ENCODE peak calls at places on chromosomes 1 and 21, in ten cellular contexts. I, X, J, R, K, M, W, S, F and L are unnamed samples. For H3K36me3, the result is how much of the 10 kb centered on the place peaks cover.

GRCh38 chr21:32248616-32249550 is 30.0 kb downstream of the MIS18A start:
- DNase-seq in R (no peak), X (no peak), F (peak), W (no peak), I (no peak), S (no peak), K (no peak), J (no peak), M (no peak), L (no peak)

GRCh38 chr1:209727286-209727685 is 22.6 kb downstream of the HSD11B1 start:
- DNase-seq in F (no peak), M (no peak), K (no peak), R (no peak), I (no peak), W (no peak), J (no peak), X (no peak), S (no peak), L (no peak)

GRCh38 chr1:207803678-207804077 is 51.8 kb downstream of the CD46 start:
- DNase-seq in K (peak), S (no peak), W (no peak), I (no peak), M (no peak), J (no peak), R (no peak), X (no peak), F (no peak), L (peak)

GRCh38 chr1:44775930-44776748 is 799 bp downstream of the RPS8 start:
- DNase-seq in J (no peak), F (no peak), M (peak), X (no peak), W (peak), I (peak), K (no peak), R (no peak), S (no peak), L (no peak)

GRCh38 chr1:1067284-1068076 is 6.6 kb downstream of the RNF223 start:
- DNase-seq in W (peak), S (no peak), R (no peak), J (peak), F (no peak), K (no peak), M (no peak), I (peak), X (no peak), L (no peak)

GRCh38 chr1:187078321-187078720 is 249.6 kb downstream of the PLA2G4A start:
- DNase-seq in F (no peak), R (no peak), M (no peak), S (no peak), I (no peak), X (no peak), J (no peak), K (no peak), W (no peak), L (no peak)

GRCh38 chr1:151981178-151981525 is 12.5 kb downstream of the S100A10 start:
- DNase-seq in M (no peak), F (no peak), W (no peak), I (no peak), X (no peak), R (no peak), K (no peak), J (no peak), S (no peak), L (no peak)

GRCh38 chr1:62325076-62325475 is 5.8 kb upstream of the KANK4 start:
- DNase-seq in F (peak), W (no peak), J (no peak), K (no peak), M (no peak), I (no peak), S (no peak), X (no peak), R (no peak), L (no peak)

GRCh38 chr1:111422546-111423391 is 4.8 kb downstream of the OVGP1 start:
- DNase-seq in S (no peak), X (no peak), I (peak), K (peak), W (peak), J (peak), M (peak), F (peak), R (no peak), L (no peak)

GRCh38 chr21:45357436-45358260 is 47.3 kb upstream of the COL18A1 start:
- DNase-seq in R (no peak), X (peak), J (peak), W (peak), S (no peak), I (peak), M (peak), K (no peak), F (no peak), L (no peak)

GRCh38 chr1:226660410-226661182 is 78.5 kb downstream of the ITPKB start:
- DNase-seq in I (no peak), F (no peak), W (no peak), J (no peak), X (peak), M (no peak), S (no peak), R (no peak), K (no peak), L (no peak)

GRCh38 chr1:110636149-110636935 is 30.2 kb upstream of the KCNA2 start:
- DNase-seq in M (peak), R (no peak), I (no peak), J (no peak), X (no peak), F (no peak), K (no peak), S (no peak), W (peak), L (no peak)

GRCh38 chr1:117015701-117016100 is 14.1 kb downstream of the CD101 start:
- DNase-seq in X (no peak), I (no peak), R (no peak), F (no peak), W (no peak), K (no peak), J (no peak), M (no peak), S (no peak), L (no peak)

DNA sequence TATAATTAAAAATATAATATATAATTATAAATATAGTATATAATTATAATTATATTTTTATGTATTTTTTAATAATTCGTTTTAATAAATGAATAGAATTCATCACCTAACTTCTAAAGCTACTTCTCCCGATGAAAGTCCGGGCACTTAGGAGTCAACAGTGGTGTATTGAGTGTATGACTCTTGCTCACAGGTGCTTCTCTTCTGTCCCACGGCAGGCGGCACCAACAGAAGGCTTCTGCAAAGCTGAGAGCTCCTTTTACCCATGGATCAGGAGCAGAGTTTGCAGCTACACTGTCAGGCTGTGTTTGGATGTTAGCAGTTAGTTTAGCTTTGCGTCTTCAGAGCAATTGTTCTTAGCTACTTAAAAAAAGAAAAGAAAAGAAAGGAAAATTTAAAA is 122.4 kb downstream of the LIPI start:
- DNase-seq in S (no peak), F (no peak), K (no peak), X (no peak), M (no peak), W (no peak), J (no peak), I (no peak), R (no peak), L (no peak)
- H3K36me3 ChIP-seq in S (under half), F (under half), K (under half), X (under half), M (under half), W (under half), J (under half), I (under half), R (under half), L (under half)

GRCh38 chr1:11099310-11100148 is at the start of gene EXOSC10:
- DNase-seq in W (peak), I (peak), K (peak), J (peak), S (peak), X (peak), R (peak), M (peak), F (peak), L (peak)
- TF ChIP-seq POLR2A in W (peak), I (peak), K (peak), J (no peak), S (peak), X (peak), R (peak), M (peak), F (peak), L (peak)

DNA sequence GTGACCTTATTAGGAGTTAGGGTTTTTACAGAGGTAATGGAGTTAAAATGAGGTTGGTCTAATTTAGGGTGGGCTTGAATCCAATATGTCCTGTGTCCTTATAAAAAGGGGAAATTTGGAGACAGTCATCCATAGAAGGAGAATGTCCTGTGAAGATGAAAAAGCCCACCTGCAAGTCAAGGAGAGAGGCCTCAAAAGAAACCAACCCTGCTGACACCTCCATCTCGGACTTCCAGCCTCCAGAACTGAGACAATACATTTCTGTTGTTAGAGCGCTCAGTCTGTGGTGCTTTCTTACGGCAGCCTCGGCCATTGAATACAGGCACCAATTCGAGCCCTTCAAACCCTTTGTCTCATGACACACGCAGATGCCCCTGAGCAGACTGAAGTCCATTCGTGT is 43.8 kb downstream of the ACTA1 start:
- DNase-seq in X (no peak), M (no peak), R (no peak), F (no peak), K (no peak), J (no peak), S (no peak), I (no peak), W (no peak), L (no peak)
- H3K36me3 ChIP-seq in X (under half), M (under half), R (under half), F (under half), K (under half), J (under half), S (under half), I (under half), W (under half), L (under half)

GRCh38 chr1:92485374-92486250 is 1.1 kb downstream of the GFI1 start:
- DNase-seq in I (peak), F (no peak), S (no peak), K (no peak), X (no peak), J (peak), R (peak), M (peak), W (peak), L (no peak)

GRCh38 chr1:92484171-92484471 is 2.6 kb downstream of the GFI1 start:
- DNase-seq in W (no peak), J (no peak), F (no peak), M (no peak), S (no peak), I (no peak), R (no peak), X (no peak), K (no peak), L (no peak)

GRCh38 chr1:92486251-92487077 is at the start of gene GFI1:
- DNase-seq in K (no peak), M (peak), S (no peak), W (peak), F (no peak), R (peak), I (peak), J (peak), X (no peak), L (no peak)

GRCh38 chr1:92483442-92484170 is 3.1 kb downstream of the GFI1 start:
- DNase-seq in J (no peak), X (no peak), S (no peak), I (peak), R (no peak), W (peak), M (peak), F (no peak), K (no peak), L (no peak)

DNA sequence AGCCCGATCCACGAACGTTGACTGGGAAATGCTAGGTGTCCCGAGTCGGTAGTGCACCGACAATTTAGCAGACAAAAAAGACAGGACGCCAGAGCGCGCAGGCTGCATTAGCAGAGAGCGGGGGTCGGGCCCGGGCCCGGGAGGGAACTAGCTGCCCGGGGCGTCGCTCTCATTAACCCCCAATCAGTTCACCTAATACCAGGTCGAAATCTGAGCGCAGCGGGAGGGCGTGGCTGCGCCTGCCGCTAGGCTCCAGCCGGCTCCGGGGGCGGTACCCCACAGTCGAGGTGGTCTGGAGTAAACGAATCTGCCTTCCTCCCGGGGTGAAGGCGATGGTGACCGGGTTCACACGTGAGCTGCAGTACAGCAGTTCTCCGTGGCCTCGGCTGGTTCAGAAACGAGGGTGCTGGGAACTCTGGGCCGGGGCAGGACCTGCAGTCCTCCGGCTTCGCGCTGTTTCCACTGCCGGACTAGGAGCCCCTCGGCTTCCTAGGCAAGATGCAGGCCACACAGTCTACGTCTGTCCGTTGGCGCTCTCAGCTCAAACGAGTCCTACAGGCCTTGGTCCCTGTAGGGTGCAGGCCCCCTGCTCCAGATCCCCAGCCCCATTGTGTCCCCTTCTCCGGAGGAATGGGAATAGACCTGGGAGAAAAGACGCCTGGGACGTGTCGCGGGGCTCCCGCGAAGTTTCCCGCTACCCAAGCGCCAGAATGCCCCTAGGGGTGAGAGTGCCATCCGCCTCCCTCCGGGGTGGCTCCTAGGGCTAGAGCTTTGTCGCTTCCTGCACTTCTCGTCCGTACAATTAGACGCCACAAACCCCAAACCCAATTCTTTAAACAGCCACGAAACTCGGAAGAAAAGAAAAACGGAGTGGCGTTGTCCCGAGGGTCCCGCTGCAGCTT is 2.0 kb downstream of the GFI1 start:
- DNase-seq in X (no peak), I (peak), R (peak), J (peak), M (peak), S (no peak), W (peak), K (no peak), F (no peak), L (no peak)
- TF ChIP-seq POLR2A in X (no peak), I (no peak), R (no peak), J (no peak), M (no peak), S (no peak), W (no peak), K (no peak), F (no peak), L (no peak)

DNA sequence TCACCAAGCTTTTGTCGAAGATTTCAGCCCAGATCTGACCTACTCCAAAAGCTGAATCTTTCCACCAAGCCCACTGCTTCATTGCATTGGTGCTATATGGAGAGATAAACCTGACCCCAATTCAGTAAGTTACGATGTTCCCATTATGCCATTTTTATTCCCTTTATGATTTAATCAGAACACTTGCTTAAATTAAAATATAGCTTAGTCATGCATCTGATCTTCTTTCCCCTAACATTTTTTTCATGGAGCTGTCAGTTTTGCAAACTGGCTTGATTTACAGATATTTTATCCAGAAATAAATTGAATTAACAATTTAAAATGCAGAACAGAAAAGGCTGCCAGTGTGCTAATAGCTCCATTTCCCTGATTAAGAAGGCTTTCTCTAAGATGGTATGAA is 503.5 kb upstream of the C1orf87 start:
- DNase-seq in F (no peak), X (no peak), S (no peak), M (no peak), K (no peak), R (no peak), I (no peak), J (no peak), W (no peak), L (no peak)
- H3K36me3 ChIP-seq in F (under half), X (under half), S (under half), M (under half), K (under half), R (under half), I (under half), J (under half), W (under half), L (under half)

GRCh38 chr1:147223740-147224615 is 1.2 kb downstream of the FMO5 start:
- DNase-seq in S (no peak), I (no peak), J (no peak), R (no peak), K (no peak), W (no peak), X (no peak), F (no peak), M (no peak), L (no peak)
- TF ChIP-seq POLR2A in S (no peak), I (no peak), J (no peak), R (no peak), K (no peak), W (no peak), X (no peak), F (no peak), M (no peak), L (no peak)

DNA sequence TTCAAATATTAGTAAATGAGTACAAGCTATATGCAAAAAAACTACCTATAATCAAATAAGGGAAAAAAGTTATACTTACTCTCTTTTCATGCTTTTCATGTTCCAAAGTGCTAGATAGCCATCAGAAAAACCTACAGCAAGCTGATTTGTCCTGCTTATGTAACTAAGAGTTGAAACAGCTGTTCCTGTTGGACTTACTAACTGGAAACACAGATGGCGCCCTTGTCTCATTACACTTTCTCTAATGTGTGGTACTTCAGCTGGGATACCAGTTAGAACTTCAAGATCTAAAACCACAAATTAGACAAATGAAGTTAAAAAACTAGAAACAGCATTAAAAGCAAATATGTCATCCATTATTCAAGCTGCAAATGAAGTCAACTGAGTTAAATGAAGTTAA is 24.3 kb downstream of the AHCTF1 start:
- DNase-seq in J (no peak), F (peak), X (peak), R (peak), I (peak), W (peak), M (peak), S (no peak), K (peak), L (no peak)
- H3K36me3 ChIP-seq in J (half or more), F (under half), X (under half), R (half or more), I (under half), W (under half), M (under half), S (under half), K (under half), L (half or more)

DNA sequence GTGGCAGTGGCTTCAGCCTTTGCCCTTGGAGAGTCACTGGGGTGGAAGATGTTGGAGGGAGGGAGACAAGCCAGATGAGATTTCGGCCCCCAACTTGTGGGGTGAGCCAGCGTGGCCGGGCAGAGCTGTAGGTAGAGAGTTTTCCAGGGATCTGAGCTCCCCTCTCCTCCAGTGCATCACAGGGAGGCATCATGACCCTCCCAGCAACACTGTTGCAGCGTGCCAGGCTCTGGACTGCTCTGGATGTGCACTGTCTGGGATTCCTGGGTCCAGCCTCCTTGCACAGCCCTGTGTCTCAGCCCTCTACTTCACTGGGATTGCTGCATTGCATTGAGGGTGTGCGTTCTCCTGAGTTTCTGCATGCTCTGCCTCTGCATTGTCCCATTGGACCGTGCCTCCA is 8.9 kb downstream of the PTPRU start:
- DNase-seq in K (no peak), R (no peak), J (no peak), S (no peak), X (no peak), W (no peak), M (no peak), I (no peak), F (no peak), L (no peak)
- TF ChIP-seq POLR2A in K (no peak), R (no peak), J (no peak), S (no peak), X (no peak), W (no peak), M (no peak), I (no peak), F (no peak), L (no peak)

GRCh38 chr1:231265379-231265778 is 24.4 kb downstream of the GNPAT start:
- DNase-seq in X (no peak), I (no peak), M (no peak), J (no peak), R (no peak), W (no peak), S (no peak), K (no peak), F (no peak), L (no peak)
- H3K36me3 ChIP-seq in X (under half), I (under half), M (under half), J (half or more), R (half or more), W (under half), S (under half), K (under half), F (under half), L (half or more)

DNA sequence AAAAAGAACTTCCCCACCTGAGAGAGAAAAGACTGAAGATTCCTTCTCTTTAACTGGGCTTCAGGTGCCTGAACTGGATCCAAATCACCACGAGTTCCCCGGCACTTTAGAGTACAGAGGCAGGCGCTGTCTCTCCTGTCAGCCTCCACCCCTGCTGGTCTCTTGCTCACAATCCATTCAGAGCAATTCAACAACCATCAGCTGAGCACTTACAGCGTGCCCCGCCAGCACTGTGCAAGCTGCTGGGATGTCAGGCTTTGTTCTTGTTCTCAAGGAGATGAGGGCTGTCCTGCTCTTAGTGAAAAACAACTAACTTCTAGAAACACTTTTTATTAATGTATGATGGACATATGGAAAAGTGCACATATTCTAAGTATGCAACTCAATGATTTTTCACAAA is 68.7 kb upstream of the VAMP3 start:
- DNase-seq in R (no peak), I (no peak), J (no peak), X (no peak), S (no peak), W (no peak), F (no peak), K (no peak), M (no peak), L (no peak)
- TF ChIP-seq POLR2A in R (no peak), I (no peak), J (no peak), X (no peak), S (no peak), W (no peak), F (no peak), K (no peak), M (no peak), L (no peak)